ENCODE peak calls at places on chromosomes 2 and 18, in seven cellular contexts. One of them, this sample, is unnamed.

GRCh38 chr2:96552284-96553175 is 16.0 kb downstream of the ARID5A start:
- DNase-seq in putamen: no peak
- DNase-seq in midbrain: no peak
- DNase-seq in CMK: no peak
- DNase-seq in NAMALWA: no peak
- DNase-seq in cardiac fibroblast: no peak
- DNase-seq in NCI-H510A treated with DMSO at 0.1 percent for 48 hours: no peak
- DNase-seq in this sample: no peak

GRCh38 chr2:85936421-85937068 is 47.8 kb upstream of the ST3GAL5 start:
- DNase-seq in putamen: no peak
- DNase-seq in midbrain: no peak
- DNase-seq in CMK: no peak
- DNase-seq in NAMALWA: no peak
- DNase-seq in cardiac fibroblast: peak; percentile 23
- DNase-seq in NCI-H510A treated with DMSO at 0.1 percent for 48 hours: no peak
- DNase-seq in this sample: no peak

GRCh38 chr2:31234690-31235503 is 945 bp downstream of the EHD3 start:
- DNase-seq in putamen: no peak
- DNase-seq in midbrain: no peak
- DNase-seq in CMK: no peak
- DNase-seq in NAMALWA: no peak
- DNase-seq in cardiac fibroblast: no peak
- DNase-seq in NCI-H510A treated with DMSO at 0.1 percent for 48 hours: no peak
- DNase-seq in this sample: no peak

GRCh38 chr2:158932246-158932645 is 36.2 kb upstream of the TANC1 start:
- DNase-seq in putamen: no peak
- DNase-seq in midbrain: no peak
- DNase-seq in CMK: no peak
- DNase-seq in NAMALWA: no peak
- DNase-seq in cardiac fibroblast: peak; percentile 50
- DNase-seq in NCI-H510A treated with DMSO at 0.1 percent for 48 hours: no peak
- DNase-seq in this sample: no peak

GRCh38 chr2:239200646-239201530 is 199.9 kb downstream of the HDAC4 start:
- DNase-seq in putamen: no peak
- DNase-seq in midbrain: no peak
- DNase-seq in CMK: no peak
- DNase-seq in NAMALWA: no peak
- DNase-seq in cardiac fibroblast: no peak
- DNase-seq in NCI-H510A treated with DMSO at 0.1 percent for 48 hours: no peak
- DNase-seq in this sample: no peak

GRCh38 chr18:43656547-43656946 is 379.3 kb upstream of the SYT4 start:
- DNase-seq in putamen: no peak
- DNase-seq in midbrain: no peak
- DNase-seq in CMK: no peak
- DNase-seq in NAMALWA: no peak
- DNase-seq in cardiac fibroblast: no peak
- DNase-seq in NCI-H510A treated with DMSO at 0.1 percent for 48 hours: no peak
- DNase-seq in this sample: no peak

GRCh38 chr18:7002107-7002506 is 115.5 kb downstream of the LAMA1 start:
- DNase-seq in putamen: no peak
- DNase-seq in midbrain: no peak
- DNase-seq in CMK: no peak
- DNase-seq in NAMALWA: no peak
- DNase-seq in cardiac fibroblast: no peak
- DNase-seq in NCI-H510A treated with DMSO at 0.1 percent for 48 hours: peak; percentile 34
- DNase-seq in this sample: no peak

GRCh38 chr2:54569745-54570296 is 113.7 kb downstream of the SPTBN1 start:
- DNase-seq in putamen: no peak
- DNase-seq in midbrain: no peak
- DNase-seq in CMK: no peak
- DNase-seq in NAMALWA: no peak
- DNase-seq in cardiac fibroblast: no peak
- DNase-seq in NCI-H510A treated with DMSO at 0.1 percent for 48 hours: no peak
- DNase-seq in this sample: no peak

GRCh38 chr18:36419913-36420531 is 122.5 kb downstream of the FHOD3 start:
- DNase-seq in putamen: no peak
- DNase-seq in midbrain: no peak
- DNase-seq in CMK: no peak
- DNase-seq in NAMALWA: peak; percentile 59
- DNase-seq in cardiac fibroblast: peak; percentile 56
- DNase-seq in NCI-H510A treated with DMSO at 0.1 percent for 48 hours: peak; percentile 81
- DNase-seq in this sample: no peak

GRCh38 chr2:78977661-78978145 is 47.8 kb upstream of the REG3G start:
- DNase-seq in putamen: no peak
- DNase-seq in midbrain: no peak
- DNase-seq in CMK: no peak
- DNase-seq in NAMALWA: peak; percentile 72
- DNase-seq in cardiac fibroblast: no peak
- DNase-seq in NCI-H510A treated with DMSO at 0.1 percent for 48 hours: no peak
- DNase-seq in this sample: no peak

This sample was measured in caudate nucleus.